ENCODE peak calls at places on chromosomes 5 and 9, in four cellular contexts. H is hypothalamus, I is GM23338, V is endothelial cell. J is an unnamed sample.

GRCh38 chr5:6634327-6634713 is 1.1 kb downstream of the SRD5A1 start:
- DNase-seq in H (no peak), I (peak), V (no peak), J (no peak)

GRCh38 chr5:55969956-55970355 is 24.8 kb downstream of the IL6ST start:
- DNase-seq in H (no peak), I (no peak), V (no peak), J (no peak)

GRCh38 chr9:109855540-109855939 is 75.5 kb downstream of the PALM2AKAP2 start:
- DNase-seq in H (no peak), I (no peak), V (no peak), J (no peak)

GRCh38 chr5:59020611-59021285 is 437.9 kb downstream of the RAB3C start:
- DNase-seq in H (no peak), I (peak), V (no peak), J (no peak)

GRCh38 chr5:150694638-150695037 is 6.2 kb downstream of the RBM22 start:
- DNase-seq in H (no peak), I (no peak), V (no peak), J (no peak)

GRCh38 chr9:135136481-135136880 is 49.0 kb downstream of the OLFM1 start:
- DNase-seq in H (no peak), I (no peak), V (no peak), J (no peak)

GRCh38 chr5:73201547-73202513 is 28.8 kb downstream of the TMEM174 start:
- DNase-seq in H (peak), I (peak), V (peak), J (peak)

GRCh38 chr5:71887680-71888079 is 168.6 kb downstream of the CARTPT start:
- DNase-seq in H (no peak), I (peak), V (no peak), J (no peak)

GRCh38 chr5:28967848-28968247 is 1929.5 kb upstream of the CDH9 start:
- DNase-seq in H (no peak), I (peak), V (peak), J (no peak)

GRCh38 chr5:78983601-78984000 is 1.5 kb downstream of the ARSB start:
- DNase-seq in H (no peak), I (no peak), V (no peak), J (no peak)

GRCh38 chr5:96885518-96886338 is 9.4 kb downstream of the ERAP2 start:
- DNase-seq in H (no peak), I (no peak), V (no peak), J (peak)

GRCh38 chr9:19409406-19410194 is 791 bp downstream of the ACER2 start:
- DNase-seq in H (peak), I (peak), V (peak), J (peak)

GRCh38 chr9:97578846-97579245 is 54.3 kb downstream of the TSTD2 start:
- DNase-seq in H (no peak), I (no peak), V (no peak), J (no peak)